ENCODE peak calls at places on chromosomes 2 and 18, in seven cellular contexts. One of them, this sample, is unnamed.
A peak's percentile ranks its signal among the peaks of the same experiment; 100 is the strongest.

GRCh38 chr2:181438298-181438697 is 18.9 kb upstream of the ITGA4 start:
- DNase-seq in WERI-Rb-1: peak; percentile 24
- DNase-seq in right cardiac atrium: no peak
- DNase-seq in HCT116: peak; percentile 35
- DNase-seq in upper lobe of right lung: no peak
- DNase-seq in GM23248: no peak
- DNase-seq in IMR-90: no peak
- DNase-seq in this sample: no peak

GRCh38 chr2:12006841-12007240 is 260.4 kb downstream of the LPIN1 start:
- DNase-seq in right cardiac atrium: no peak
- DNase-seq in GM23248: no peak
- DNase-seq in IMR-90: peak; percentile 50
- DNase-seq in upper lobe of right lung: no peak
- DNase-seq in WERI-Rb-1: no peak
- DNase-seq in HCT116: no peak
- DNase-seq in this sample: no peak

GRCh38 chr2:97748397-97748796 is 35.0 kb downstream of the ZAP70 start:
- DNase-seq in GM23248: peak; percentile 20
- DNase-seq in upper lobe of right lung: no peak
- DNase-seq in WERI-Rb-1: peak; percentile 95
- DNase-seq in IMR-90: no peak
- DNase-seq in HCT116: no peak
- DNase-seq in right cardiac atrium: no peak
- DNase-seq in this sample: peak; percentile 80

GRCh38 chr2:235638541-235639192 is 144.8 kb downstream of the AGAP1 start:
- DNase-seq in WERI-Rb-1: peak; percentile 62
- DNase-seq in GM23248: no peak
- DNase-seq in HCT116: no peak
- DNase-seq in right cardiac atrium: no peak
- DNase-seq in IMR-90: no peak
- DNase-seq in upper lobe of right lung: no peak
- DNase-seq in this sample: no peak

GRCh38 chr2:17578466-17578928 is 38.0 kb downstream of the VSNL1 start:
- DNase-seq in HCT116: peak; percentile 35
- DNase-seq in right cardiac atrium: no peak
- DNase-seq in WERI-Rb-1: no peak
- DNase-seq in IMR-90: no peak
- DNase-seq in upper lobe of right lung: no peak
- DNase-seq in GM23248: no peak
- DNase-seq in this sample: no peak

GRCh38 chr18:79011300-79011870 is 31.8 kb downstream of the SALL3 start:
- DNase-seq in WERI-Rb-1: no peak
- DNase-seq in right cardiac atrium: no peak
- DNase-seq in upper lobe of right lung: no peak
- DNase-seq in IMR-90: no peak
- DNase-seq in HCT116: no peak
- DNase-seq in GM23248: no peak
- DNase-seq in this sample: no peak

GRCh38 chr2:237486819-237487448 is at the start of gene MLPH:
- DNase-seq in GM23248: peak; percentile 77
- DNase-seq in right cardiac atrium: peak; percentile 82
- DNase-seq in HCT116: no peak
- DNase-seq in IMR-90: peak; percentile 43
- DNase-seq in upper lobe of right lung: peak; percentile 91
- DNase-seq in WERI-Rb-1: no peak
- DNase-seq in this sample: no peak

GRCh38 chr18:2979871-2980606 is 32.9 kb downstream of the LPIN2 start:
- DNase-seq in right cardiac atrium: peak; percentile 37
- DNase-seq in HCT116: no peak
- DNase-seq in GM23248: peak; percentile 40
- DNase-seq in upper lobe of right lung: no peak
- DNase-seq in IMR-90: no peak
- DNase-seq in WERI-Rb-1: no peak
- DNase-seq in this sample: no peak

GRCh38 chr2:182280128-182280527 is 146.7 kb downstream of the PDE1A start:
- DNase-seq in upper lobe of right lung: no peak
- DNase-seq in HCT116: no peak
- DNase-seq in IMR-90: peak; percentile 69
- DNase-seq in GM23248: peak; percentile 10
- DNase-seq in right cardiac atrium: no peak
- DNase-seq in WERI-Rb-1: no peak
- DNase-seq in this sample: no peak

GRCh38 chr2:19863303-19864041 is 38.3 kb downstream of the TTC32 start:
- DNase-seq in upper lobe of right lung: peak; percentile 85
- DNase-seq in GM23248: peak; percentile 70
- DNase-seq in IMR-90: peak; percentile 45
- DNase-seq in WERI-Rb-1: peak; percentile 86
- DNase-seq in HCT116: peak; percentile 23
- DNase-seq in right cardiac atrium: peak; percentile 89
- DNase-seq in this sample: peak; percentile 43

GRCh38 chr2:152120430-152120829 is 21.6 kb upstream of the CACNB4 start:
- DNase-seq in right cardiac atrium: no peak
- DNase-seq in upper lobe of right lung: no peak
- DNase-seq in HCT116: no peak
- DNase-seq in IMR-90: no peak
- DNase-seq in GM23248: no peak
- DNase-seq in WERI-Rb-1: no peak
- DNase-seq in this sample: no peak

GRCh38 chr2:10912076-10912731 is 470 bp downstream of the KCNF1 start:
- DNase-seq in IMR-90: no peak
- DNase-seq in WERI-Rb-1: no peak
- DNase-seq in GM23248: peak; percentile 42
- DNase-seq in right cardiac atrium: no peak
- DNase-seq in HCT116: no peak
- DNase-seq in upper lobe of right lung: peak; percentile 54
- DNase-seq in this sample: peak; percentile 53

GRCh38 chr18:24811963-24812681 is 351.7 kb downstream of the HRH4 start:
- DNase-seq in GM23248: no peak
- DNase-seq in upper lobe of right lung: no peak
- DNase-seq in IMR-90: no peak
- DNase-seq in HCT116: no peak
- DNase-seq in right cardiac atrium: no peak
- DNase-seq in WERI-Rb-1: no peak
- DNase-seq in this sample: no peak

GRCh38 chr2:150425121-150425559 is 62.3 kb downstream of the RND3 start:
- DNase-seq in IMR-90: peak; percentile 30
- DNase-seq in HCT116: no peak
- DNase-seq in WERI-Rb-1: peak; percentile 23
- DNase-seq in upper lobe of right lung: no peak
- DNase-seq in right cardiac atrium: peak; percentile 59
- DNase-seq in GM23248: peak; percentile 7
- DNase-seq in this sample: no peak

GRCh38 chr2:181985632-181986205 is at the start of gene PPP1R1C:
- DNase-seq in HCT116: no peak
- DNase-seq in IMR-90: no peak
- DNase-seq in right cardiac atrium: no peak
- DNase-seq in GM23248: no peak
- DNase-seq in WERI-Rb-1: no peak
- DNase-seq in upper lobe of right lung: no peak
- DNase-seq in this sample: no peak

GRCh38 chr2:98412751-98413445 is 31.8 kb upstream of the INPP4A start:
- DNase-seq in upper lobe of right lung: no peak
- DNase-seq in WERI-Rb-1: peak; percentile 42
- DNase-seq in GM23248: peak; percentile 69
- DNase-seq in right cardiac atrium: no peak
- DNase-seq in IMR-90: peak; percentile 55
- DNase-seq in HCT116: peak; percentile 53
- DNase-seq in this sample: peak; percentile 56

GRCh38 chr2:232146294-232146693 is 184.8 kb downstream of the DIS3L2 start:
- DNase-seq in WERI-Rb-1: no peak
- DNase-seq in IMR-90: peak; percentile 86
- DNase-seq in upper lobe of right lung: no peak
- DNase-seq in HCT116: no peak
- DNase-seq in right cardiac atrium: no peak
- DNase-seq in GM23248: peak; percentile 53
- DNase-seq in this sample: peak; percentile 53

GRCh38 chr18:31487251-31488015 is 10.5 kb upstream of the DSG2 start:
- DNase-seq in GM23248: peak; percentile 88
- DNase-seq in upper lobe of right lung: no peak
- DNase-seq in IMR-90: peak; percentile 88
- DNase-seq in WERI-Rb-1: no peak
- DNase-seq in HCT116: peak; percentile 75
- DNase-seq in right cardiac atrium: no peak
- DNase-seq in this sample: peak; percentile 84

GRCh38 chr2:11746376-11746806 is at the start of gene LPIN1:
- DNase-seq in upper lobe of right lung: peak; percentile 95
- DNase-seq in GM23248: peak; percentile 98
- DNase-seq in IMR-90: peak; percentile 82
- DNase-seq in right cardiac atrium: peak; percentile 96
- DNase-seq in HCT116: peak; percentile 49
- DNase-seq in WERI-Rb-1: peak; percentile 94
- DNase-seq in this sample: peak; percentile 88

GRCh38 chr2:74845217-74845751 is 11.4 kb downstream of the HK2 start:
- DNase-seq in upper lobe of right lung: peak; percentile 91
- DNase-seq in right cardiac atrium: peak; percentile 83
- DNase-seq in IMR-90: peak; percentile 94
- DNase-seq in HCT116: peak; percentile 91
- DNase-seq in WERI-Rb-1: no peak
- DNase-seq in GM23248: peak; percentile 99
- DNase-seq in this sample: peak; percentile 96

GRCh38 chr2:36222485-36222884 is 133.1 kb upstream of the CRIM1 start:
- DNase-seq in HCT116: no peak
- DNase-seq in GM23248: no peak
- DNase-seq in right cardiac atrium: no peak
- DNase-seq in upper lobe of right lung: no peak
- DNase-seq in WERI-Rb-1: no peak
- DNase-seq in IMR-90: no peak
- DNase-seq in this sample: no peak

DNA sequence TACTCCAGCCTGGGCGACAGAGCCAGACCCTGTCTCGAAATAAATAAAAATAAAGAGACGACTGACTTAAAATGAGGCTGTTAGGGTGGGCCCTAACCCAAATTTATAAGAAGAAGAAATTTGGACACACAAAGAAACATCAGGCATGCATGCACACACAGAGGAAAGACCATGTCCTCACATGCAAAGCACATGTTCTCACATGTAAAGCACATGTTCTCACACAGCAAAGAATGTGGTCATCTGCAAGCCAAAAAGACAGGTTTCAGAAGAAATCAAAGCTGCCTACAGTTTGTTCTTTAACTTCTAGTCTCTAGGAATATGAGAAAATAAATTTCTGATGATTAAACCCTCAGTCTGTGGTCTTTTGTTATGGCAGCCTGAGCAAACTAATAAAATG is 132.3 kb upstream of the CRIM1 start:
- DNase-seq in upper lobe of right lung: no peak
- DNase-seq in HCT116: no peak
- DNase-seq in right cardiac atrium: no peak
- DNase-seq in GM23248: no peak
- DNase-seq in WERI-Rb-1: no peak
- DNase-seq in IMR-90: no peak
- DNase-seq in this sample: no peak
- H3K27me3 ChIP-seq in upper lobe of right lung: no peaks in the 10 kb centered on the region
- H3K27me3 ChIP-seq in HCT116: no peaks in the 10 kb centered on the region
- H3K27me3 ChIP-seq in right cardiac atrium: no peaks in the 10 kb centered on the region
- H3K27me3 ChIP-seq in GM23248: no peaks in the 10 kb centered on the region
- H3K27me3 ChIP-seq in WERI-Rb-1: no peaks in the 10 kb centered on the region
- H3K27me3 ChIP-seq in IMR-90: no peaks in the 10 kb centered on the region
- H3K27me3 ChIP-seq in this sample: no peaks in the 10 kb centered on the region

GRCh38 chr2:217271813-217272212 is 411.9 kb upstream of the TNP1 start:
- DNase-seq in IMR-90: no peak
- DNase-seq in WERI-Rb-1: no peak
- DNase-seq in upper lobe of right lung: no peak
- DNase-seq in HCT116: no peak
- DNase-seq in right cardiac atrium: no peak
- DNase-seq in GM23248: peak; percentile 4
- DNase-seq in this sample: no peak

GRCh38 chr2:217273158-217273557 is 413.3 kb upstream of the TNP1 start:
- DNase-seq in upper lobe of right lung: no peak
- DNase-seq in GM23248: no peak
- DNase-seq in WERI-Rb-1: no peak
- DNase-seq in IMR-90: no peak
- DNase-seq in right cardiac atrium: no peak
- DNase-seq in HCT116: no peak
- DNase-seq in this sample: no peak

GRCh38 chr2:217268978-217269377 is 409.1 kb upstream of the TNP1 start:
- DNase-seq in WERI-Rb-1: no peak
- DNase-seq in upper lobe of right lung: no peak
- DNase-seq in HCT116: no peak
- DNase-seq in IMR-90: no peak
- DNase-seq in right cardiac atrium: no peak
- DNase-seq in GM23248: no peak
- DNase-seq in this sample: no peak

GRCh38 chr2:217270089-217270800 is 410.4 kb upstream of the TNP1 start:
- DNase-seq in right cardiac atrium: no peak
- DNase-seq in IMR-90: no peak
- DNase-seq in upper lobe of right lung: no peak
- DNase-seq in WERI-Rb-1: no peak
- DNase-seq in GM23248: no peak
- DNase-seq in HCT116: no peak
- DNase-seq in this sample: no peak

DNA sequence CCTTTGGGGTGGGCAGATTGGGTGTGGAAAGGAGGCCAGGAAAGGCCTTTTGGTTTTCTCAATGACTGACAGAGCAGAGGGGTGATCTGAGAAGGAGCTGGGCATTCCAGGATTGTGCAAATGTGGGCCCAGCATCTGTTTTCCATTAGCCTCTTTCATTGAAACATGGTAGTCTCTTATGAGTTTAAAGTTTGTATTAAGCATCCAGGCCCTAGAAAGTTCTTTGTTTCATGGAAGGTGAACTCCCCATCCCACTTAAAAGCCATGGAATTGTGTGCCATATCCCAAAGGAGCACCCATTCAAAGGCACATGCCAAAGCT is 410.9 kb upstream of the TNP1 start:
- DNase-seq in right cardiac atrium: no peak
- DNase-seq in upper lobe of right lung: no peak
- DNase-seq in HCT116: no peak
- DNase-seq in GM23248: peak; percentile 30
- DNase-seq in WERI-Rb-1: no peak
- DNase-seq in IMR-90: peak; percentile 62
- DNase-seq in this sample: no peak
- H3K27me3 ChIP-seq in right cardiac atrium: no peaks in the 10 kb centered on the region
- H3K27me3 ChIP-seq in upper lobe of right lung: no peaks in the 10 kb centered on the region
- H3K27me3 ChIP-seq in HCT116: peaks cover 12% of the 10 kb centered on the region
- H3K27me3 ChIP-seq in GM23248: no peaks in the 10 kb centered on the region
- H3K27me3 ChIP-seq in WERI-Rb-1: no peaks in the 10 kb centered on the region
- H3K27me3 ChIP-seq in IMR-90: no peaks in the 10 kb centered on the region
- H3K27me3 ChIP-seq in this sample: no peaks in the 10 kb centered on the region

DNA sequence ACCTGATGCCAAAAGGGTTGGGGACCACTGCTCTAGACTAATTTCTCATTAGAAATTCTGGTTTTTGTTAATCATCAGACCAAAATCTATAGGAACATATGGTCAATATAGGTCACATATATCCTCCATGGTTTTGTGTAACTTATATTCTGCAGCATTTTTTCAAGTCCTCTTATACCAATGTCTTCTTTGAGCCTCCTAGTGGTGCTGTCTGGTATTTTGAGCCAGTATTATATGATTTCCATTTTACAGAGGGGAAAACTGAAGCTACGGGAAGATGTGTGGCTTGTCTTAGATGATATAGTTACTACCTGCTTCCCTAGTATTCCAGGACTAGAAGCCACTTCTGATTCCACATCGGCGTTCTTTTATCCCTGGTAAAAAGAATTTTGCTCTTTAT is 13.8 kb downstream of the MAPK4 start:
- DNase-seq in IMR-90: no peak
- DNase-seq in right cardiac atrium: no peak
- DNase-seq in HCT116: no peak
- DNase-seq in WERI-Rb-1: no peak
- DNase-seq in GM23248: peak; percentile 3
- DNase-seq in upper lobe of right lung: no peak
- DNase-seq in this sample: no peak
- H3K27me3 ChIP-seq in IMR-90: no peaks in the 10 kb centered on the region
- H3K27me3 ChIP-seq in right cardiac atrium: no peaks in the 10 kb centered on the region
- H3K27me3 ChIP-seq in HCT116: peaks cover 13% of the 10 kb centered on the region
- H3K27me3 ChIP-seq in WERI-Rb-1: no peaks in the 10 kb centered on the region
- H3K27me3 ChIP-seq in GM23248: peaks cover 6% of the 10 kb centered on the region
- H3K27me3 ChIP-seq in upper lobe of right lung: no peaks in the 10 kb centered on the region
- H3K27me3 ChIP-seq in this sample: no peaks in the 10 kb centered on the region

GRCh38 chr2:144513388-144514100 is 6.4 kb downstream of the ZEB2 start:
- DNase-seq in IMR-90: peak; percentile 81
- DNase-seq in right cardiac atrium: peak; percentile 59
- DNase-seq in GM23248: peak; percentile 72
- DNase-seq in HCT116: no peak
- DNase-seq in upper lobe of right lung: no peak
- DNase-seq in WERI-Rb-1: no peak
- DNase-seq in this sample: peak; percentile 18
- H3K27me3 ChIP-seq in IMR-90: no peaks in the 10 kb centered on the region
- H3K27me3 ChIP-seq in right cardiac atrium: no peaks in the 10 kb centered on the region
- H3K27me3 ChIP-seq in GM23248: no peaks in the 10 kb centered on the region
- H3K27me3 ChIP-seq in HCT116: peaks cover 40% of the 10 kb centered on the region
- H3K27me3 ChIP-seq in upper lobe of right lung: no peaks in the 10 kb centered on the region
- H3K27me3 ChIP-seq in WERI-Rb-1: no peaks in the 10 kb centered on the region
- H3K27me3 ChIP-seq in this sample: peaks cover 37% of the 10 kb centered on the region

This sample was measured in trophoblast cell.